ENCODE peak calls at places on chromosome 5, in eight cellular contexts. One of them, this sample, is unnamed.

GRCh38 chr5:96219580-96220281 is 213.3 kb downstream of the PCSK1 start:
- DNase-seq in HFF-Myc: peak
- DNase-seq in GM23338: no peak
- DNase-seq in left ventricle myocardium inferior: no peak
- DNase-seq in foreskin fibroblast: peak
- DNase-seq in endothelial cell: no peak
- DNase-seq in chondrocyte: no peak
- DNase-seq in AG10803: peak
- DNase-seq in this sample: no peak

GRCh38 chr5:159962214-159962613 is 45.9 kb downstream of the ADRA1B start:
- DNase-seq in HFF-Myc: no peak
- DNase-seq in GM23338: no peak
- DNase-seq in left ventricle myocardium inferior: no peak
- DNase-seq in foreskin fibroblast: no peak
- DNase-seq in endothelial cell: no peak
- DNase-seq in chondrocyte: no peak
- DNase-seq in AG10803: no peak
- DNase-seq in this sample: no peak

GRCh38 chr5:157449011-157449723 is 10.8 kb upstream of the NIPAL4 start:
- DNase-seq in HFF-Myc: no peak
- DNase-seq in GM23338: no peak
- DNase-seq in left ventricle myocardium inferior: peak
- DNase-seq in foreskin fibroblast: no peak
- DNase-seq in endothelial cell: no peak
- DNase-seq in chondrocyte: no peak
- DNase-seq in AG10803: peak
- DNase-seq in this sample: no peak

GRCh38 chr5:142881076-142881466 is 110.9 kb downstream of the ARHGAP26 start:
- DNase-seq in HFF-Myc: no peak
- DNase-seq in GM23338: peak
- DNase-seq in left ventricle myocardium inferior: no peak
- DNase-seq in foreskin fibroblast: peak
- DNase-seq in endothelial cell: no peak
- DNase-seq in chondrocyte: no peak
- DNase-seq in AG10803: peak
- DNase-seq in this sample: no peak

GRCh38 chr5:170896779-170897178 is 35.0 kb downstream of the RANBP17 start:
- DNase-seq in HFF-Myc: no peak
- DNase-seq in GM23338: peak
- DNase-seq in left ventricle myocardium inferior: no peak
- DNase-seq in foreskin fibroblast: peak
- DNase-seq in endothelial cell: peak
- DNase-seq in chondrocyte: no peak
- DNase-seq in AG10803: peak
- DNase-seq in this sample: peak

GRCh38 chr5:142981886-142982820 is 212.0 kb downstream of the ARHGAP26 start:
- DNase-seq in HFF-Myc: peak
- DNase-seq in GM23338: peak
- DNase-seq in left ventricle myocardium inferior: peak
- DNase-seq in foreskin fibroblast: peak
- DNase-seq in endothelial cell: no peak
- DNase-seq in chondrocyte: no peak
- DNase-seq in AG10803: peak
- DNase-seq in this sample: peak

GRCh38 chr5:136193396-136193935 is 504 bp upstream of the SMIM32 start:
- DNase-seq in HFF-Myc: no peak
- DNase-seq in GM23338: no peak
- DNase-seq in left ventricle myocardium inferior: no peak
- DNase-seq in foreskin fibroblast: no peak
- DNase-seq in endothelial cell: no peak
- DNase-seq in chondrocyte: no peak
- DNase-seq in AG10803: no peak
- DNase-seq in this sample: no peak

GRCh38 chr5:31556461-31556860 is 24.4 kb downstream of the C5orf22 start:
- DNase-seq in HFF-Myc: no peak
- DNase-seq in GM23338: no peak
- DNase-seq in left ventricle myocardium inferior: no peak
- DNase-seq in foreskin fibroblast: peak
- DNase-seq in endothelial cell: no peak
- DNase-seq in chondrocyte: no peak
- DNase-seq in AG10803: no peak
- DNase-seq in this sample: no peak

GRCh38 chr5:4570047-4571015 is 569.8 kb upstream of the ADAMTS16 start:
- DNase-seq in HFF-Myc: no peak
- DNase-seq in GM23338: no peak
- DNase-seq in left ventricle myocardium inferior: no peak
- DNase-seq in foreskin fibroblast: no peak
- DNase-seq in endothelial cell: no peak
- DNase-seq in chondrocyte: no peak
- DNase-seq in AG10803: no peak
- DNase-seq in this sample: no peak

GRCh38 chr5:107553063-107553676 is 117.6 kb downstream of the EFNA5 start:
- DNase-seq in HFF-Myc: no peak
- DNase-seq in GM23338: peak
- DNase-seq in left ventricle myocardium inferior: no peak
- DNase-seq in foreskin fibroblast: peak
- DNase-seq in endothelial cell: no peak
- DNase-seq in chondrocyte: no peak
- DNase-seq in AG10803: peak
- DNase-seq in this sample: no peak

GRCh38 chr5:127571314-127571713 is 53.9 kb downstream of the PRRC1 start:
- DNase-seq in HFF-Myc: no peak
- DNase-seq in GM23338: no peak
- DNase-seq in left ventricle myocardium inferior: no peak
- DNase-seq in foreskin fibroblast: no peak
- DNase-seq in endothelial cell: no peak
- DNase-seq in chondrocyte: no peak
- DNase-seq in AG10803: no peak
- DNase-seq in this sample: no peak

GRCh38 chr5:125655156-125655555 is 768.1 kb upstream of the GRAMD2B start:
- DNase-seq in HFF-Myc: no peak
- DNase-seq in GM23338: no peak
- DNase-seq in left ventricle myocardium inferior: no peak
- DNase-seq in foreskin fibroblast: no peak
- DNase-seq in endothelial cell: no peak
- DNase-seq in chondrocyte: no peak
- DNase-seq in AG10803: no peak
- DNase-seq in this sample: no peak

GRCh38 chr5:392431-392988 is 50.5 kb upstream of the EXOC3 start:
- DNase-seq in HFF-Myc: no peak
- DNase-seq in GM23338: peak
- DNase-seq in left ventricle myocardium inferior: no peak
- DNase-seq in foreskin fibroblast: no peak
- DNase-seq in endothelial cell: no peak
- DNase-seq in chondrocyte: peak
- DNase-seq in AG10803: peak
- DNase-seq in this sample: no peak

GRCh38 chr5:110376281-110376916 is 350.1 kb downstream of the TMEM232 start:
- DNase-seq in HFF-Myc: no peak
- DNase-seq in GM23338: peak
- DNase-seq in left ventricle myocardium inferior: no peak
- DNase-seq in foreskin fibroblast: peak
- DNase-seq in endothelial cell: no peak
- DNase-seq in chondrocyte: no peak
- DNase-seq in AG10803: peak
- DNase-seq in this sample: no peak

GRCh38 chr5:105392122-105392709 is 1829.6 kb upstream of the NUDT12 start:
- DNase-seq in HFF-Myc: no peak
- DNase-seq in GM23338: no peak
- DNase-seq in left ventricle myocardium inferior: no peak
- DNase-seq in foreskin fibroblast: no peak
- DNase-seq in endothelial cell: no peak
- DNase-seq in chondrocyte: peak
- DNase-seq in AG10803: no peak
- DNase-seq in this sample: no peak

GRCh38 chr5:62779010-62779422 is 200.4 kb downstream of the LRRC70 start:
- DNase-seq in HFF-Myc: peak
- DNase-seq in GM23338: peak
- DNase-seq in left ventricle myocardium inferior: no peak
- DNase-seq in foreskin fibroblast: peak
- DNase-seq in endothelial cell: peak
- DNase-seq in chondrocyte: no peak
- DNase-seq in AG10803: peak
- DNase-seq in this sample: peak

DNA sequence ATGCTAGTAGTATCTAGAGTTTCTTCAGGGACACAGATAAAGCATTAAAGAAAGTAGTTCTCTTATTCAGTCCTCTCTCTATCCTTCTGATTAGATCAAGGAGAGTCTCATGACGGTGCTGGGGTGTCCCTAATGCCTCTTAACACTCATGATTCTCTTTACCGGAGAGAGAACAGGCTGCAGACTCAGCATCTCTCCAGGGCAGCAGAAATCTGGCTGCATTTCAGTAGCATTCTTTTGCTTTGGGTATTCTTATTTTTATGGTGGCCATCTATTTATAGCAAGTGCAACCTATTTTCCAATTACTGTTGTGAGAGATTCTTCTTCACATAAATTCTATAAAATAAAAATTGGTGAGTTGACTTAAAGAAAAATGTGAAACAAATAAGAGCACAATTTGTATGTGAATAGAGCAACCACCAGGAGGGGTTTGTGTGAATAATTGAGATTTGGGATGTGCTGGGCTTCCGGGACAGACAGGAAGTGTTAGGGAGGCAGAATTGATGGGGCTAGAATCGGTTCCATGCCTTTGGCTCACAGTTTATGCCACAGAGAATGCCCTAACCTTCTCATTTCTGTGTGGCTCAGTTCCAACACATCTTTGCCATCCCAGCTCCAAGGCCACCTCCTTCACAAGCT is 23.8 kb upstream of the BOD1 start:
- DNase-seq in HFF-Myc: no peak
- DNase-seq in GM23338: no peak
- DNase-seq in left ventricle myocardium inferior: no peak
- DNase-seq in foreskin fibroblast: no peak
- DNase-seq in endothelial cell: no peak
- DNase-seq in chondrocyte: no peak
- DNase-seq in AG10803: no peak
- DNase-seq in this sample: no peak
- TF ChIP-seq CTCF in HFF-Myc: peak
- TF ChIP-seq CTCF in GM23338: peak
- TF ChIP-seq CTCF in left ventricle myocardium inferior: peak
- TF ChIP-seq CTCF in foreskin fibroblast: peak
- TF ChIP-seq CTCF in endothelial cell: no peak
- TF ChIP-seq CTCF in chondrocyte: peak
- TF ChIP-seq CTCF in AG10803: peak
- TF ChIP-seq CTCF in this sample: no peak

GRCh38 chr5:67375606-67376005 is 179.0 kb upstream of the CD180 start:
- DNase-seq in HFF-Myc: no peak
- DNase-seq in GM23338: no peak
- DNase-seq in left ventricle myocardium inferior: no peak
- DNase-seq in foreskin fibroblast: no peak
- DNase-seq in endothelial cell: no peak
- DNase-seq in chondrocyte: no peak
- DNase-seq in AG10803: no peak
- DNase-seq in this sample: peak
- TF ChIP-seq CTCF in HFF-Myc: peak
- TF ChIP-seq CTCF in GM23338: peak
- TF ChIP-seq CTCF in left ventricle myocardium inferior: no peak
- TF ChIP-seq CTCF in foreskin fibroblast: no peak
- TF ChIP-seq CTCF in endothelial cell: no peak
- TF ChIP-seq CTCF in chondrocyte: peak
- TF ChIP-seq CTCF in AG10803: peak
- TF ChIP-seq CTCF in this sample: peak

GRCh38 chr5:34968258-34968657 is 38.9 kb downstream of the DNAJC21 start:
- DNase-seq in HFF-Myc: no peak
- DNase-seq in GM23338: no peak
- DNase-seq in left ventricle myocardium inferior: no peak
- DNase-seq in foreskin fibroblast: no peak
- DNase-seq in endothelial cell: no peak
- DNase-seq in chondrocyte: no peak
- DNase-seq in AG10803: no peak
- DNase-seq in this sample: no peak

GRCh38 chr5:34970552-34970951 is 41.2 kb downstream of the DNAJC21 start:
- DNase-seq in HFF-Myc: no peak
- DNase-seq in GM23338: no peak
- DNase-seq in left ventricle myocardium inferior: no peak
- DNase-seq in foreskin fibroblast: no peak
- DNase-seq in endothelial cell: no peak
- DNase-seq in chondrocyte: no peak
- DNase-seq in AG10803: no peak
- DNase-seq in this sample: no peak

DNA sequence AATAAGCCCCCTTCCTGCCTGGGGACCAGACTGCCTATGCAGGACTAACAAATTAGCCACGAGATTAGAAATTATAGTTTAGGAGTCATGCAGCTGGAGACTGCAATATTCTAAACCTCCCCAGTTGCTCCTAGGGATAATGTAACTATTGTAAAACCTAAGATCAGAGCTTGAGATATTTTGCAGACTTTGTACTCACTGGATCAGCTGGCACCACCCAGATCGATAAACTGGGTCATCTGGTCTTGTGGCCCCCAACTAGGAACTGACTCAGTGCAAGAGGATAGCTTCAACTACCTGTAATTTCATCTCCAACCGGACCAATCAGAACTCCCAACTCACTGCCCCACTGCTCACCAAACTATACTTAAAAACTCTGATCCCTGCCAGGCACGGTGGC is 38.2 kb downstream of the DNAJC21 start:
- DNase-seq in HFF-Myc: no peak
- DNase-seq in GM23338: no peak
- DNase-seq in left ventricle myocardium inferior: no peak
- DNase-seq in foreskin fibroblast: no peak
- DNase-seq in endothelial cell: no peak
- DNase-seq in chondrocyte: no peak
- DNase-seq in AG10803: no peak
- DNase-seq in this sample: peak
- TF ChIP-seq CTCF in HFF-Myc: no peak
- TF ChIP-seq CTCF in GM23338: no peak
- TF ChIP-seq CTCF in left ventricle myocardium inferior: no peak
- TF ChIP-seq CTCF in foreskin fibroblast: no peak
- TF ChIP-seq CTCF in endothelial cell: no peak
- TF ChIP-seq CTCF in chondrocyte: no peak
- TF ChIP-seq CTCF in AG10803: no peak
- TF ChIP-seq CTCF in this sample: no peak

GRCh38 chr5:133367413-133367812 is 244.9 kb downstream of the FSTL4 start:
- DNase-seq in HFF-Myc: no peak
- DNase-seq in GM23338: no peak
- DNase-seq in left ventricle myocardium inferior: no peak
- DNase-seq in foreskin fibroblast: no peak
- DNase-seq in endothelial cell: no peak
- DNase-seq in chondrocyte: no peak
- DNase-seq in AG10803: peak
- DNase-seq in this sample: no peak

GRCh38 chr5:133369161-133369783 is 243.1 kb downstream of the FSTL4 start:
- DNase-seq in HFF-Myc: no peak
- DNase-seq in GM23338: no peak
- DNase-seq in left ventricle myocardium inferior: no peak
- DNase-seq in foreskin fibroblast: no peak
- DNase-seq in endothelial cell: no peak
- DNase-seq in chondrocyte: no peak
- DNase-seq in AG10803: no peak
- DNase-seq in this sample: no peak

GRCh38 chr5:133366966-133367365 is 245.4 kb downstream of the FSTL4 start:
- DNase-seq in HFF-Myc: no peak
- DNase-seq in GM23338: no peak
- DNase-seq in left ventricle myocardium inferior: no peak
- DNase-seq in foreskin fibroblast: no peak
- DNase-seq in endothelial cell: no peak
- DNase-seq in chondrocyte: no peak
- DNase-seq in AG10803: peak
- DNase-seq in this sample: no peak

GRCh38 chr5:133366438-133366837 is 245.9 kb downstream of the FSTL4 start:
- DNase-seq in HFF-Myc: no peak
- DNase-seq in GM23338: no peak
- DNase-seq in left ventricle myocardium inferior: no peak
- DNase-seq in foreskin fibroblast: no peak
- DNase-seq in endothelial cell: no peak
- DNase-seq in chondrocyte: no peak
- DNase-seq in AG10803: no peak
- DNase-seq in this sample: no peak

GRCh38 chr5:133368009-133368408 is 244.3 kb downstream of the FSTL4 start:
- DNase-seq in HFF-Myc: no peak
- DNase-seq in GM23338: no peak
- DNase-seq in left ventricle myocardium inferior: no peak
- DNase-seq in foreskin fibroblast: no peak
- DNase-seq in endothelial cell: no peak
- DNase-seq in chondrocyte: no peak
- DNase-seq in AG10803: no peak
- DNase-seq in this sample: no peak
- TF ChIP-seq CTCF in HFF-Myc: no peak
- TF ChIP-seq CTCF in GM23338: no peak
- TF ChIP-seq CTCF in left ventricle myocardium inferior: no peak
- TF ChIP-seq CTCF in foreskin fibroblast: no peak
- TF ChIP-seq CTCF in endothelial cell: no peak
- TF ChIP-seq CTCF in chondrocyte: no peak
- TF ChIP-seq CTCF in AG10803: no peak
- TF ChIP-seq CTCF in this sample: no peak

This sample was measured in Calu3.